ENCODE peak calls at places on chromosomes 5 and 9, in seven cellular contexts. I is left cardiac atrium, V is NCI-H774, K is caudate nucleus, M is Daoy, W is sciatic nerve, Z is hepatocyte. U is an unnamed sample.

GRCh38 chr9:4665357-4665756 is 923 bp downstream of the SPATA6L start:
- DNase-seq in Z (no peak), M (peak; percentile 54), V (peak; percentile 34), I (no peak), K (no peak), W (no peak), U (no peak)

GRCh38 chr5:116509483-116510244 is 65.0 kb downstream of the SEMA6A start:
- DNase-seq in I (no peak), K (no peak), W (no peak), Z (no peak), V (no peak), M (no peak), U (no peak)

GRCh38 chr5:125492977-125493376 is 746.5 kb upstream of the ZNF608 start:
- DNase-seq in M (no peak), K (no peak), W (no peak), I (no peak), V (no peak), Z (no peak), U (no peak)

GRCh38 chr5:65213921-65214525 is 267.7 kb downstream of the ADAMTS6 start:
- DNase-seq in V (no peak), I (no peak), Z (peak; percentile 30), M (no peak), K (no peak), W (no peak), U (peak; percentile 68)

GRCh38 chr5:98982880-98983279 is 54.1 kb upstream of the CHD1 start:
- DNase-seq in Z (no peak), V (no peak), K (no peak), I (no peak), W (no peak), M (no peak), U (no peak)

GRCh38 chr9:30036558-30036957 is 2347.9 kb upstream of the ACO1 start:
- DNase-seq in V (no peak), M (no peak), I (no peak), W (no peak), Z (no peak), K (no peak), U (no peak)

GRCh38 chr9:104869801-104870200 is 58.2 kb downstream of the ABCA1 start:
- DNase-seq in K (no peak), I (no peak), V (no peak), Z (no peak), M (peak; percentile 26), W (no peak), U (no peak)

GRCh38 chr5:633521-633955 is 21.4 kb downstream of the CEP72 start:
- DNase-seq in K (no peak), I (no peak), W (no peak), Z (no peak), V (no peak), M (no peak), U (peak; percentile 67)

GRCh38 chr9:26904671-26905070 is 12.1 kb upstream of the CAAP1 start:
- DNase-seq in K (no peak), W (no peak), Z (no peak), M (no peak), I (no peak), V (no peak), U (no peak)

U was measured in islet precursor cell.